ENCODE peak calls at places on chromosomes 7 and 10, in seven cellular contexts. Z is body of pancreas; M is fibroblast of lung; E is IMR-90; A is choroid plexus epithelial cell; Q is thoracic aorta; X is CD8-positive, alpha-beta T cell. S is an unnamed sample.

GRCh38 chr10:1516492-1517224 is 220.7 kb downstream of the ADARB2 start:
- DNase-seq in Z (no peak), M (no peak), E (no peak), A (no peak), Q (no peak), X (no peak), S (no peak)

GRCh38 chr10:69959911-69960310 is 92.7 kb upstream of the MACROH2A2 start:
- DNase-seq in Z (no peak), M (no peak), E (no peak), A (no peak), Q (no peak), X (no peak), S (no peak)

GRCh38 chr7:117085769-117086463 is 132.6 kb downstream of the ST7 start:
- DNase-seq in Z (no peak), M (peak), E (peak), A (peak), Q (no peak), X (no peak), S (peak)

GRCh38 chr7:142868881-142869415 is 14.1 kb downstream of the EPHB6 start:
- DNase-seq in Z (no peak), M (no peak), E (no peak), A (no peak), Q (no peak), X (no peak), S (no peak)

GRCh38 chr7:113635492-113635891 is 283.3 kb downstream of the PPP1R3A start:
- DNase-seq in Z (no peak), M (no peak), E (no peak), A (no peak), Q (no peak), X (no peak), S (no peak)

GRCh38 chr7:157520249-157520648 is 183.4 kb downstream of the DNAJB6 start:
- DNase-seq in Z (no peak), M (no peak), E (no peak), A (no peak), Q (no peak), X (no peak), S (no peak)

GRCh38 chr10:70433581-70434280 is 7.8 kb downstream of the NODAL start:
- DNase-seq in Z (no peak), M (no peak), E (peak), A (no peak), Q (no peak), X (no peak), S (no peak)

GRCh38 chr7:115352375-115352774 is 430.5 kb downstream of the MDFIC start:
- DNase-seq in Z (no peak), M (peak), E (peak), A (peak), Q (no peak), X (no peak), S (peak)

GRCh38 chr7:151381333-151382078 is 28.3 kb downstream of the WDR86 start:
- DNase-seq in Z (no peak), M (no peak), E (no peak), A (no peak), Q (no peak), X (peak), S (no peak)

GRCh38 chr10:100934084-100934659 is 21.4 kb downstream of the SLF2 start:
- DNase-seq in Z (no peak), M (peak), E (no peak), A (peak), Q (no peak), X (no peak), S (no peak)
- TF ChIP-seq CTCF in Z (peak), M (peak), E (peak), A (peak), Q (peak), X (peak), S (peak)

GRCh38 chr7:122942059-122942458 is 53.4 kb downstream of the TAS2R16 start:
- DNase-seq in Z (no peak), M (no peak), E (no peak), A (no peak), Q (no peak), X (no peak), S (no peak)
- H3K4me3 ChIP-seq in Z (no peak), M (no peak), E (no peak), A (no peak), Q (no peak), X (no peak), S (no peak)

GRCh38 chr10:83934062-83934461 is 205.2 kb upstream of the GHITM start:
- DNase-seq in Z (no peak), M (no peak), E (no peak), A (no peak), Q (no peak), X (no peak), S (no peak)

GRCh38 chr10:83935911-83936310 is 203.4 kb upstream of the GHITM start:
- DNase-seq in Z (no peak), M (no peak), E (no peak), A (no peak), Q (no peak), X (no peak), S (no peak)

GRCh38 chr10:83935337-83935736 is 204.0 kb upstream of the GHITM start:
- DNase-seq in Z (no peak), M (no peak), E (no peak), A (no peak), Q (no peak), X (no peak), S (no peak)

GRCh38 chr10:83931669-83932068 is 207.6 kb upstream of the GHITM start:
- DNase-seq in Z (peak), M (no peak), E (no peak), A (no peak), Q (no peak), X (no peak), S (no peak)

DNA sequence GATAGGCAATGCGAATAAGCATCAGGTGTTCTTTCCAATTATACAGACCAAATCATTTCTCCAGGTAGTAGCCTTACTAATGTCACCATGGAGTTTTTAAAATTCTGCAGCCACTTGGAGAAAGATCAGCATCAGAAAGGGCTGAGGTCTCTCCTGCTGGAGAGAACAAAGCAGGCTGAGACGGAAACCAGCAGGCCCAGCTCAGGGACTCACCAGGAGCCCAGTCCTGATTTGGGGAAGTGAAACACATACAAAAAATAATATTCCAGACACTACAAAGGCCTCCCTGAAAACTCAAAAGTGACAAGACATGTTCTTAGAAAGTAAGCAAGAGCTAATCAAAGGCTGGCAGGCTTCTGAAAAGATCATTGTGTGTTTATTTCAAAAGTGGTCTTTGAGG is 207.1 kb upstream of the GHITM start:
- DNase-seq in Z (no peak), M (no peak), E (no peak), A (no peak), Q (no peak), X (no peak), S (no peak)
- TF ChIP-seq CTCF in Z (no peak), M (no peak), E (no peak), A (no peak), Q (no peak), X (no peak), S (no peak)

GRCh38 chr10:56586391-56586790 is 225.3 kb upstream of the ZWINT start:
- DNase-seq in Z (no peak), M (no peak), E (no peak), A (peak), Q (no peak), X (no peak), S (no peak)
- H3K4me3 ChIP-seq in Z (no peak), M (no peak), E (no peak), A (no peak), Q (no peak), X (no peak), S (no peak)

DNA sequence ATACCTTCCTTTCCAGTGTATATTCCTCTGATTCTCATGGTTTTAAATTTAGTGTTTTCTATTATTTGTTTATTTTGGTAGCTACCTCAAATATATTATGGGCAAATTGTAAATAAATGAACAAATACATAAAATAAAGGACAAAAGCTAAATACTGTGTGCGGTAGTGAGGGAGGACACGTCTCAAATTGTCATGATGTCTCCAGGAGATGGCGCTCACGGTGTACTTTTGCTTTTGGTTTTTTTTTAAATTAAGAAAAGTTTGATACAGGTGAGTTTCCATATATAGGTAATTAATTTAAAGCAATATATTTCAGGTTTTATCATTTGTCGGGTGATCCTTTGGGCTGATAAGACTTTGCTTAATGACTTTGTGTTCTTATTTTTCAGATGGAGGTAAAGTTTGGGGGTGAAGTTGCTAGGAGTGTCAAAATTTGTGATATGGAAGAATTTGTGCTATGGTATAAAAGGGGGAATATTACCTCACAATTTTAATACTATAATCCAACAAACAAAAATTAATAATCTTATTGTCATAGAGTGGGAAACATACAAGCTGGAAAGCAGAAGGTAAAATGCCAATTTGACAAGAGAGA is 68.4 kb upstream of the TMEM229A start:
- DNase-seq in Z (peak), M (peak), E (peak), A (peak), Q (no peak), X (no peak), S (peak)
- TF ChIP-seq CTCF in Z (peak), M (peak), E (peak), A (peak), Q (no peak), X (no peak), S (peak)